ENCODE peak calls at places on chromosomes 11 and 22, in six cellular contexts. One of them, this sample, is unnamed.

GRCh38 chr11:68831124-68831523 is 10.6 kb downstream of the CPT1A start:
- DNase-seq in heart left ventricle: no peak
- DNase-seq in body of pancreas: peak
- DNase-seq in sigmoid colon: no peak
- DNase-seq in transverse colon: peak
- DNase-seq in A549: no peak
- DNase-seq in this sample: no peak

GRCh38 chr11:134913391-134913790 is 501.3 kb upstream of the B3GAT1 start:
- DNase-seq in heart left ventricle: no peak
- DNase-seq in body of pancreas: no peak
- DNase-seq in sigmoid colon: no peak
- DNase-seq in transverse colon: no peak
- DNase-seq in A549: no peak
- DNase-seq in this sample: no peak

GRCh38 chr11:16959528-16960100 is 54.6 kb downstream of the PLEKHA7 start:
- DNase-seq in heart left ventricle: no peak
- DNase-seq in body of pancreas: no peak
- DNase-seq in sigmoid colon: no peak
- DNase-seq in transverse colon: no peak
- DNase-seq in A549: no peak
- DNase-seq in this sample: no peak

GRCh38 chr22:23501244-23501643 is 78.8 kb downstream of the IGLL1 start:
- DNase-seq in heart left ventricle: no peak
- DNase-seq in body of pancreas: no peak
- DNase-seq in sigmoid colon: peak
- DNase-seq in transverse colon: no peak
- DNase-seq in A549: no peak
- DNase-seq in this sample: no peak

GRCh38 chr11:93783362-93783761 is 720 bp upstream of the MED17 start:
- DNase-seq in heart left ventricle: no peak
- DNase-seq in body of pancreas: no peak
- DNase-seq in sigmoid colon: no peak
- DNase-seq in transverse colon: no peak
- DNase-seq in A549: no peak
- DNase-seq in this sample: no peak

GRCh38 chr11:28674432-28675076 is 566.4 kb downstream of the METTL15 start:
- DNase-seq in heart left ventricle: no peak
- DNase-seq in body of pancreas: no peak
- DNase-seq in sigmoid colon: no peak
- DNase-seq in transverse colon: no peak
- DNase-seq in A549: no peak
- DNase-seq in this sample: no peak

GRCh38 chr11:36035454-36035853 is 91.6 kb downstream of the LDLRAD3 start:
- DNase-seq in heart left ventricle: no peak
- DNase-seq in body of pancreas: peak
- DNase-seq in sigmoid colon: no peak
- DNase-seq in transverse colon: no peak
- DNase-seq in A549: no peak
- DNase-seq in this sample: no peak

GRCh38 chr22:36528336-36528735 is 630 bp downstream of the EIF3D start:
- DNase-seq in heart left ventricle: no peak
- DNase-seq in body of pancreas: no peak
- DNase-seq in sigmoid colon: no peak
- DNase-seq in transverse colon: no peak
- DNase-seq in A549: no peak
- DNase-seq in this sample: no peak

GRCh38 chr11:78379039-78379670 is 38.5 kb downstream of the GAB2 start:
- DNase-seq in heart left ventricle: no peak
- DNase-seq in body of pancreas: no peak
- DNase-seq in sigmoid colon: no peak
- DNase-seq in transverse colon: no peak
- DNase-seq in A549: no peak
- DNase-seq in this sample: no peak

GRCh38 chr11:30801357-30801756 is 215.2 kb upstream of the MPPED2 start:
- DNase-seq in heart left ventricle: no peak
- DNase-seq in body of pancreas: no peak
- DNase-seq in sigmoid colon: no peak
- DNase-seq in transverse colon: no peak
- DNase-seq in A549: no peak
- DNase-seq in this sample: no peak

GRCh38 chr11:72441647-72442267 is 7.4 kb upstream of the CLPB start:
- DNase-seq in heart left ventricle: no peak
- DNase-seq in body of pancreas: no peak
- DNase-seq in sigmoid colon: no peak
- DNase-seq in transverse colon: no peak
- DNase-seq in A549: no peak
- DNase-seq in this sample: no peak

GRCh38 chr11:87421422-87421821 is 383.7 kb downstream of the TMEM135 start:
- DNase-seq in heart left ventricle: no peak
- DNase-seq in body of pancreas: peak
- DNase-seq in sigmoid colon: no peak
- DNase-seq in transverse colon: peak
- DNase-seq in A549: peak
- DNase-seq in this sample: no peak

GRCh38 chr11:34475656-34476055 is 36.9 kb downstream of the CAT start:
- DNase-seq in heart left ventricle: no peak
- DNase-seq in body of pancreas: no peak
- DNase-seq in sigmoid colon: no peak
- DNase-seq in transverse colon: no peak
- DNase-seq in A549: no peak
- DNase-seq in this sample: no peak

GRCh38 chr11:100832851-100833250 is 145.8 kb downstream of the ARHGAP42 start:
- DNase-seq in heart left ventricle: no peak
- DNase-seq in body of pancreas: no peak
- DNase-seq in sigmoid colon: no peak
- DNase-seq in transverse colon: no peak
- DNase-seq in A549: no peak
- DNase-seq in this sample: no peak

GRCh38 chr22:42327462-42328129 is 57.1 kb upstream of the TCF20 start:
- DNase-seq in heart left ventricle: no peak
- DNase-seq in body of pancreas: no peak
- DNase-seq in sigmoid colon: no peak
- DNase-seq in transverse colon: no peak
- DNase-seq in A549: no peak
- DNase-seq in this sample: no peak

GRCh38 chr11:69333149-69333710 is 39.3 kb downstream of the MYEOV start:
- DNase-seq in heart left ventricle: no peak
- DNase-seq in body of pancreas: no peak
- DNase-seq in sigmoid colon: peak
- DNase-seq in transverse colon: no peak
- DNase-seq in A549: no peak
- DNase-seq in this sample: no peak

GRCh38 chr11:34632105-34632780 is 11.3 kb downstream of the EHF start:
- DNase-seq in heart left ventricle: no peak
- DNase-seq in body of pancreas: peak
- DNase-seq in sigmoid colon: no peak
- DNase-seq in transverse colon: no peak
- DNase-seq in A549: no peak
- DNase-seq in this sample: no peak

GRCh38 chr11:109940816-109941215 is 152.4 kb upstream of the ZC3H12C start:
- DNase-seq in heart left ventricle: no peak
- DNase-seq in body of pancreas: no peak
- DNase-seq in sigmoid colon: no peak
- DNase-seq in transverse colon: no peak
- DNase-seq in A549: peak
- DNase-seq in this sample: no peak

GRCh38 chr11:109945626-109946321 is 147.4 kb upstream of the ZC3H12C start:
- DNase-seq in heart left ventricle: no peak
- DNase-seq in body of pancreas: no peak
- DNase-seq in sigmoid colon: no peak
- DNase-seq in transverse colon: no peak
- DNase-seq in A549: no peak
- DNase-seq in this sample: no peak

DNA sequence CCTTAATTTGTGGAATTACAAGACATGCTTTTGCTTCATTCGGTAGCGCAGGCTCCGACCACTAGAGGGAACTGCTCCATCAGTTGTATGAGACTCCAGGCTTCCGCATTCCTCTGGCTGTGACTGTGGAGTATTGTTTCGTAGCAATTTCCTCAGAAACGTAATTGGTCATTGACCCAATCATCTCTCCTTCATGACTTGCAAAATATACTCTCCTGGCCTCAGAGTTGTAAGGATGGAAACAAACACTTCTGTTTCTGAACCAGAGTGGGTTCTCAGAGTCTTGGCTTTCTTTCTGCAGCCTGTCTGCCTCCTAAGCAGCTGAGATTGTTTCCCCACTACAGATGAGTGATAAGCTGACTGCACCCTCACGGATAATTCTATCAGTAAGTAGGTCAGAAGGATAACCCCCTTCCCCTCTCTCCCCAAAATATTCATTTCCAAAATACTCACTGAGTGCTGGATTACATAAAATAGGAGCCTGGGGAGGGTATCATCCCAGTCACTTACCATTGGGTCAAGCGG is 146.8 kb upstream of the ZC3H12C start:
- DNase-seq in heart left ventricle: peak
- DNase-seq in body of pancreas: peak
- DNase-seq in sigmoid colon: peak
- DNase-seq in transverse colon: peak
- DNase-seq in A549: peak
- DNase-seq in this sample: peak
- TF ChIP-seq POLR2A in heart left ventricle: no peak
- TF ChIP-seq POLR2A in body of pancreas: no peak
- TF ChIP-seq POLR2A in sigmoid colon: no peak
- TF ChIP-seq POLR2A in transverse colon: no peak
- TF ChIP-seq POLR2A in A549: no peak
- TF ChIP-seq POLR2A in this sample: no peak

GRCh38 chr11:57321388-57321995 is 3.3 kb downstream of the TNKS1BP1 start:
- DNase-seq in heart left ventricle: no peak
- DNase-seq in body of pancreas: peak
- DNase-seq in sigmoid colon: peak
- DNase-seq in transverse colon: no peak
- DNase-seq in A549: peak
- DNase-seq in this sample: no peak

GRCh38 chr11:57323503-57324153 is 1.1 kb downstream of the TNKS1BP1 start:
- DNase-seq in heart left ventricle: no peak
- DNase-seq in body of pancreas: no peak
- DNase-seq in sigmoid colon: no peak
- DNase-seq in transverse colon: no peak
- DNase-seq in A549: peak
- DNase-seq in this sample: no peak

GRCh38 chr11:57322881-57323467 is 1.8 kb downstream of the TNKS1BP1 start:
- DNase-seq in heart left ventricle: no peak
- DNase-seq in body of pancreas: no peak
- DNase-seq in sigmoid colon: peak
- DNase-seq in transverse colon: no peak
- DNase-seq in A549: no peak
- DNase-seq in this sample: no peak

GRCh38 chr11:57320719-57321387 is 3.9 kb downstream of the TNKS1BP1 start:
- DNase-seq in heart left ventricle: no peak
- DNase-seq in body of pancreas: peak
- DNase-seq in sigmoid colon: no peak
- DNase-seq in transverse colon: peak
- DNase-seq in A549: no peak
- DNase-seq in this sample: no peak

GRCh38 chr11:57321996-57322880 is 2.5 kb downstream of the TNKS1BP1 start:
- DNase-seq in heart left ventricle: peak
- DNase-seq in body of pancreas: peak
- DNase-seq in sigmoid colon: peak
- DNase-seq in transverse colon: peak
- DNase-seq in A549: peak
- DNase-seq in this sample: no peak
- TF ChIP-seq POLR2A in heart left ventricle: no peak
- TF ChIP-seq POLR2A in body of pancreas: peak
- TF ChIP-seq POLR2A in sigmoid colon: no peak
- TF ChIP-seq POLR2A in transverse colon: peak
- TF ChIP-seq POLR2A in A549: peak
- TF ChIP-seq POLR2A in this sample: no peak

DNA sequence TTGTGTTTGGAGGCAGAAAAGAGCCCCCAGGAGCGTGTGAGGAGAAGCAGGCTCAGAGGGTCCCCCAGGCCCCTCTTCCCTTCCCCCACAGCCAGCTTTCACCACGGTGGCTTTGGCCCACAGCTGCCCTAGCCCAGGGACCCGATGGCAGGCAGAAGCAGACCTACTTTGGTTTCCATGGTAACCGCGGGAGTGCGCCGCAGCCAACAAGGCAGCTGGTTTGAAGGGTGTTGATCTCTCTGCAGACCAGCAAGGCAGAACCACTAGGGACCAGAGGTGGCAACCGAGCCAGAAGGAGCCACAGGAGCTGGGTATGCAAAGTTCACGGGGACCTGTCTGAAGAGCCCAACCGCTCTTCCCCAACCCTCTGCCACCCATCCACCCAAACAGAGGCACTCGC is 69.4 kb downstream of the BUD13 start:
- DNase-seq in heart left ventricle: no peak
- DNase-seq in body of pancreas: no peak
- DNase-seq in sigmoid colon: peak
- DNase-seq in transverse colon: no peak
- DNase-seq in A549: no peak
- DNase-seq in this sample: peak
- TF ChIP-seq POLR2A in heart left ventricle: no peak
- TF ChIP-seq POLR2A in body of pancreas: no peak
- TF ChIP-seq POLR2A in sigmoid colon: no peak
- TF ChIP-seq POLR2A in transverse colon: no peak
- TF ChIP-seq POLR2A in A549: no peak
- TF ChIP-seq POLR2A in this sample: no peak

GRCh38 chr11:64058494-64058893 is 22.8 kb downstream of the FLRT1 start:
- DNase-seq in heart left ventricle: peak
- DNase-seq in body of pancreas: no peak
- DNase-seq in sigmoid colon: peak
- DNase-seq in transverse colon: peak
- DNase-seq in A549: no peak
- DNase-seq in this sample: peak

GRCh38 chr11:64059339-64060176 is 23.8 kb downstream of the FLRT1 start:
- DNase-seq in heart left ventricle: no peak
- DNase-seq in body of pancreas: no peak
- DNase-seq in sigmoid colon: no peak
- DNase-seq in transverse colon: no peak
- DNase-seq in A549: no peak
- DNase-seq in this sample: no peak

GRCh38 chr11:64062185-64063039 is 26.7 kb downstream of the FLRT1 start:
- DNase-seq in heart left ventricle: no peak
- DNase-seq in body of pancreas: no peak
- DNase-seq in sigmoid colon: no peak
- DNase-seq in transverse colon: no peak
- DNase-seq in A549: no peak
- DNase-seq in this sample: no peak

GRCh38 chr11:64060263-64060860 is 24.6 kb downstream of the FLRT1 start:
- DNase-seq in heart left ventricle: no peak
- DNase-seq in body of pancreas: no peak
- DNase-seq in sigmoid colon: no peak
- DNase-seq in transverse colon: no peak
- DNase-seq in A549: no peak
- DNase-seq in this sample: no peak

DNA sequence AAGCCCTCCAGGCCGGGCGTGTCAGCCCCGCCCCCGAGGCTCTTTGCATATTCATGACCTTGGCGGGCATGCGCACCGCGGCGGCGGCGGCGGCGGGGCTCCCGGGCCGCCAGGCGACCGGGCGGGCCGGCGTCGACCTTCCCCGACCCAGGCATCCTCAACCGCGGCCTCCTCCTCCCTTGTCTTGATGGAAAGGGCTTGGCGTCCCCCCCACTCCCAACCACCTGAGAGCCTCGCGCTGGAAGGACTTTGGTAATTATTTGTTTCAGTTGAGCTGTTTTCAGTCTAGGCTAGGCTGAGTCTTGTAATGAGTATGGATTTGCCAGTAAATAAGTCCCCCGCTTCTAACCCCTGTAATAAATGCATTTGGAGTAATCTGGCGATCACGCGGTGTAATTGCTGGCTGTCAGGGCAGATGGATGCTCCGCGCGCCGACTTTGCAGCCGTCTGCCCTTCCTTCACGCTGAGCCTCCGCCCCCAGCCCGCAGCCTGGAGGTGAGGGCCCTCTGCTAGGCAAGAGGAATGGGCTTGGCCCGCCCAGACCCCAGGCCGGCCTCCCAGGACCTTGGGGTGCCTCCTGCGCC is 25.2 kb downstream of the FLRT1 start:
- DNase-seq in heart left ventricle: peak
- DNase-seq in body of pancreas: no peak
- DNase-seq in sigmoid colon: no peak
- DNase-seq in transverse colon: peak
- DNase-seq in A549: peak
- DNase-seq in this sample: peak
- TF ChIP-seq POLR2A in heart left ventricle: no peak
- TF ChIP-seq POLR2A in body of pancreas: no peak
- TF ChIP-seq POLR2A in sigmoid colon: no peak
- TF ChIP-seq POLR2A in transverse colon: no peak
- TF ChIP-seq POLR2A in A549: peak
- TF ChIP-seq POLR2A in this sample: no peak